ENCODE peak calls at places on chromosomes 2 and 18, in four cellular contexts. One of them, this sample, is unnamed.

GRCh38 chr2:216539791-216540241 is 41.2 kb downstream of the RPL37A start:
- DNase-seq in effector memory CD4-positive, alpha-beta T cell: no peak
- DNase-seq in lung: peak
- DNase-seq in HCT116: no peak
- DNase-seq in this sample: no peak

GRCh38 chr2:237617305-237617982 is 9.9 kb upstream of the LRRFIP1 start:
- DNase-seq in HCT116: no peak
- DNase-seq in effector memory CD4-positive, alpha-beta T cell: no peak
- DNase-seq in lung: no peak
- DNase-seq in this sample: no peak

GRCh38 chr18:32383040-32383819 is 87.5 kb downstream of the GAREM1 start:
- DNase-seq in lung: no peak
- DNase-seq in effector memory CD4-positive, alpha-beta T cell: no peak
- DNase-seq in HCT116: peak
- DNase-seq in this sample: no peak

GRCh38 chr18:3985030-3985429 is 470.1 kb downstream of the DLGAP1 start:
- DNase-seq in HCT116: no peak
- DNase-seq in lung: no peak
- DNase-seq in effector memory CD4-positive, alpha-beta T cell: no peak
- DNase-seq in this sample: no peak

GRCh38 chr2:237435844-237436590 is 22.1 kb upstream of the COL6A3 start:
- DNase-seq in lung: no peak
- DNase-seq in HCT116: no peak
- DNase-seq in effector memory CD4-positive, alpha-beta T cell: no peak
- DNase-seq in this sample: no peak

GRCh38 chr2:240899468-240899865 is 3.5 kb upstream of the MAB21L4 start:
- DNase-seq in HCT116: no peak
- DNase-seq in effector memory CD4-positive, alpha-beta T cell: no peak
- DNase-seq in lung: no peak
- DNase-seq in this sample: no peak

GRCh38 chr2:170770008-170770303 is 222 bp upstream of the ERICH2 start:
- DNase-seq in HCT116: no peak
- DNase-seq in lung: no peak
- DNase-seq in effector memory CD4-positive, alpha-beta T cell: no peak
- DNase-seq in this sample: no peak

GRCh38 chr2:86592547-86593230 is 29.4 kb upstream of the CHMP3 start:
- DNase-seq in effector memory CD4-positive, alpha-beta T cell: no peak
- DNase-seq in lung: no peak
- DNase-seq in HCT116: no peak
- DNase-seq in this sample: no peak

GRCh38 chr18:13545955-13546354 is 180.4 kb downstream of the FAM210A start:
- DNase-seq in HCT116: no peak
- DNase-seq in lung: no peak
- DNase-seq in effector memory CD4-positive, alpha-beta T cell: no peak
- DNase-seq in this sample: no peak

GRCh38 chr2:218806346-218806978 is 24.5 kb downstream of the CYP27A1 start:
- DNase-seq in lung: peak
- DNase-seq in HCT116: no peak
- DNase-seq in effector memory CD4-positive, alpha-beta T cell: no peak
- DNase-seq in this sample: no peak

GRCh38 chr2:222888716-222889115 is 27.9 kb downstream of the ACSL3 start:
- DNase-seq in HCT116: no peak
- DNase-seq in effector memory CD4-positive, alpha-beta T cell: no peak
- DNase-seq in lung: no peak
- DNase-seq in this sample: no peak

GRCh38 chr2:215850380-215850779 is 163.0 kb downstream of the MREG start:
- DNase-seq in HCT116: no peak
- DNase-seq in lung: no peak
- DNase-seq in effector memory CD4-positive, alpha-beta T cell: no peak
- DNase-seq in this sample: no peak

GRCh38 chr2:219285894-219286425 is 6.8 kb downstream of the DNAJB2 start:
- DNase-seq in lung: no peak
- DNase-seq in effector memory CD4-positive, alpha-beta T cell: no peak
- DNase-seq in HCT116: no peak
- DNase-seq in this sample: peak

GRCh38 chr2:67329513-67329912 is 67.6 kb upstream of the ETAA1 start:
- DNase-seq in effector memory CD4-positive, alpha-beta T cell: no peak
- DNase-seq in lung: no peak
- DNase-seq in HCT116: no peak
- DNase-seq in this sample: no peak

GRCh38 chr2:176637134-176637496 is 367.9 kb downstream of the MTX2 start:
- DNase-seq in lung: no peak
- DNase-seq in effector memory CD4-positive, alpha-beta T cell: no peak
- DNase-seq in HCT116: no peak
- DNase-seq in this sample: no peak

GRCh38 chr2:226427538-226428307 is 371.9 kb downstream of the IRS1 start:
- DNase-seq in HCT116: peak
- DNase-seq in effector memory CD4-positive, alpha-beta T cell: no peak
- DNase-seq in lung: no peak
- DNase-seq in this sample: no peak

GRCh38 chr2:213723051-213723560 is 438.8 kb downstream of the SPAG16 start:
- DNase-seq in HCT116: no peak
- DNase-seq in effector memory CD4-positive, alpha-beta T cell: no peak
- DNase-seq in lung: no peak
- DNase-seq in this sample: no peak

GRCh38 chr2:55914786-55915185 is 8.8 kb downstream of the EFEMP1 start:
- DNase-seq in HCT116: no peak
- DNase-seq in lung: no peak
- DNase-seq in effector memory CD4-positive, alpha-beta T cell: no peak
- DNase-seq in this sample: no peak

GRCh38 chr2:236240228-236240990 is 23.8 kb downstream of the ASB18 start:
- DNase-seq in lung: no peak
- DNase-seq in HCT116: no peak
- DNase-seq in effector memory CD4-positive, alpha-beta T cell: no peak
- DNase-seq in this sample: no peak

GRCh38 chr18:48166971-48167370 is 236.5 kb upstream of the SMAD2 start:
- DNase-seq in HCT116: no peak
- DNase-seq in lung: peak
- DNase-seq in effector memory CD4-positive, alpha-beta T cell: no peak
- DNase-seq in this sample: no peak

GRCh38 chr2:44168684-44169154 is at the start of gene PPM1B:
- DNase-seq in effector memory CD4-positive, alpha-beta T cell: peak
- DNase-seq in HCT116: no peak
- DNase-seq in lung: no peak
- DNase-seq in this sample: peak

GRCh38 chr18:46051731-46052461 is 20.2 kb downstream of the PSTPIP2 start:
- DNase-seq in HCT116: no peak
- DNase-seq in lung: no peak
- DNase-seq in effector memory CD4-positive, alpha-beta T cell: no peak
- DNase-seq in this sample: no peak

GRCh38 chr2:239169311-239170048 is 231.3 kb downstream of the HDAC4 start:
- DNase-seq in effector memory CD4-positive, alpha-beta T cell: no peak
- DNase-seq in lung: no peak
- DNase-seq in HCT116: no peak
- DNase-seq in this sample: no peak

GRCh38 chr2:61510674-61511671 is 27.2 kb downstream of the XPO1 start:
- DNase-seq in effector memory CD4-positive, alpha-beta T cell: no peak
- DNase-seq in lung: no peak
- DNase-seq in HCT116: no peak
- DNase-seq in this sample: no peak

GRCh38 chr2:177489719-177490301 is 97.2 kb downstream of the AGPS start:
- DNase-seq in lung: no peak
- DNase-seq in effector memory CD4-positive, alpha-beta T cell: no peak
- DNase-seq in HCT116: peak
- DNase-seq in this sample: no peak

GRCh38 chr2:236562434-236562833 is 7.2 kb upstream of the ACKR3 start:
- DNase-seq in HCT116: peak
- DNase-seq in lung: no peak
- DNase-seq in effector memory CD4-positive, alpha-beta T cell: no peak
- DNase-seq in this sample: no peak

GRCh38 chr2:96324716-96325037 is 440 bp upstream of the ITPRIPL1 start:
- DNase-seq in HCT116: no peak
- DNase-seq in effector memory CD4-positive, alpha-beta T cell: no peak
- DNase-seq in lung: no peak
- DNase-seq in this sample: no peak

GRCh38 chr18:75248426-75249191 is 38.0 kb downstream of the TSHZ1 start:
- DNase-seq in HCT116: no peak
- DNase-seq in effector memory CD4-positive, alpha-beta T cell: no peak
- DNase-seq in lung: no peak
- DNase-seq in this sample: no peak

GRCh38 chr2:172099472-172100079 is 3.1 kb downstream of the DLX2 start:
- DNase-seq in HCT116: no peak
- DNase-seq in lung: no peak
- DNase-seq in effector memory CD4-positive, alpha-beta T cell: no peak
- DNase-seq in this sample: no peak
- H3K27ac ChIP-seq in HCT116: peak
- H3K27ac ChIP-seq in lung: no peak
- H3K27ac ChIP-seq in effector memory CD4-positive, alpha-beta T cell: no peak
- H3K27ac ChIP-seq in this sample: no peak

DNA sequence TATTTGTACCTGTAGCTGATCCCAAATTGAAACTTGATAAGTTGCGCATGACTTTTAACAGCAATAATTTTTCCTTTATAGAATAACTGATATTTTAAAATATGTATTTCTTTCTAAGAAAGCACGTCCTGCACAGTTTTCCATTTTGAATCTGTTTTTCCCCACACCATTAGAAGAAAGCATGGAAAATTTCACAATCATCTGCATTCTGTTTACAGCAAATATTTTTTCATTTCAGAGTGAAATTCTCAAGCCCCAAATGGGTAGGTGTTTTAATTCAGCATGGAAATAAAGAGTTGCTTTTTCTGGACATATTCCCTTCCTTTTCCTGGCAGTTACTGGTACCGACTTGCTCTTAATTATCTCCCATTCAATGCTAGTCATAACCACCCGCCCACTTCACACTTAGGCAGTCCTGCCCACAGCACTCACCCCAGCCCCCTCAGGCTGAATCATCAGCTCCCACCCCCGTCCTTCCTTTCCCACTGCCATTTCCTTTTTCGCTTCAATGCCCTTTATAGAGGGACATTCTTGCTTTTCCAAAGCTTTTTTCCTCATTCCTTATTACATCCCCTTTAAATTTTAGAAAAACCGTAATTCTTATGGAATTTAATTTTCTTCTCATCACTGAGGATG is 89.2 kb upstream of the GLS start:
- DNase-seq in HCT116: no peak
- DNase-seq in effector memory CD4-positive, alpha-beta T cell: no peak
- DNase-seq in lung: peak
- DNase-seq in this sample: no peak
- H3K27ac ChIP-seq in HCT116: no peak
- H3K27ac ChIP-seq in effector memory CD4-positive, alpha-beta T cell: no peak
- H3K27ac ChIP-seq in lung: no peak
- H3K27ac ChIP-seq in this sample: no peak

DNA sequence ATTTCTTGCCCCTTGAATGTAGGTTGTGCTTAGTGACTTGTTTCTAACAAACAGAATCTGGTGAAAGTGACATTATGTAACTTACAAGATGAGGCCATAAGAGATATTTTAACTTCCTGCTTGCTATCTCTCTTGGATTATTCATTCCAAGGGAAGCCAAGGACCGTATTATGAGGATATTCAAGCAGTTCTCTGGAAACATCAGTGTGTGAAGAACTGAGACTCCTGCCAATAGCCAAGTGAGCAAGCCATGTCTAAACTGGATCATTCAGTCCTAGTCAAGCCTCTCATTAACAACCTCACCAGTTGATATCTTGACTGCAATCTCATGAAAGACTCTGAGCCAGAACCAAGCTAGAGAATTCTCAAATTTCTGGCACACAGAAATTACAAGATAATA is 765.1 kb upstream of the SLC8A1 start:
- DNase-seq in HCT116: no peak
- DNase-seq in effector memory CD4-positive, alpha-beta T cell: no peak
- DNase-seq in lung: no peak
- DNase-seq in this sample: no peak
- H3K27ac ChIP-seq in HCT116: no peak
- H3K27ac ChIP-seq in effector memory CD4-positive, alpha-beta T cell: no peak
- H3K27ac ChIP-seq in lung: no peak
- H3K27ac ChIP-seq in this sample: no peak

DNA sequence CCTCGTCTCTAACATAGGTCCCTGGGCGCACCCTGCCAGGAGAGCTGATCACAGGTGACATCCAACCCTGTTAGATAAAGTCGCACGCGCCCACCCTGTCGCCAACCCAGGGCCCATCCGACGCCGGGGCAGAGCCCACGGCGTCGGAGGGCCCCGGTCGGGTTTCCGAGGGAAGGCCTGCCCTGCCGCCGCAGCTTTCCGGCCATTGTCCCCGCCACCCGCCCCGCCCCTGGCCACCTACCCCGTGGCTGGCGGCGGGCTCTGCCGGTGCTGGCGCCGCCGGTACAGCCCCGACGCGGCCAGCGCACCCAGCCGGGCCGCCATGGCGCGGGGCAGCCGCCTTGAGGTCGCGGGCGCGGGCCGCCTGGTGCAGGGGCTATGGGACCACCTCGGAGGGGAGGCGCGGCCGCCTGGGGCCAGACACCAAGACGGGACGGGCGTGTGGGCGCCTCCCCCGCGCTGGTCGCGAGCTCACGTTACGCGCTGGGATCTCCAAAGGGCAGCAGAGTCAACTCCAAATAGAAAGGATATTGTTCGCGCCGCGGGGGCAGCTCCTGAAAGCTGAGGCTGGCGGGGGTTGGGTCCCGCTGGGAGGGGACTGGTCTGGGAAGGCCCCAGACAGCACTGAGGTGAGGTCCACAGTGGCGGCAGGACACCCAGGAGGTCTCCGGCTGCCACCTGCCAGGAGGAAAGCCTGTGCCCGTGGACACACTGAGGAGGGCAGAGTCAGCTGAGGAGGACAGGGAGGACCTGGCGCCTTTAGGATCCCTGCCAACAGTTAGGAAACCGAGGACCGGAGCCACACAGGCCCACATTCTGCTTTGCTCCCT is 11.1 kb downstream of the LIMS2 start:
- DNase-seq in lung: no peak
- DNase-seq in effector memory CD4-positive, alpha-beta T cell: no peak
- DNase-seq in HCT116: no peak
- DNase-seq in this sample: no peak
- H3K27ac ChIP-seq in lung: peak
- H3K27ac ChIP-seq in effector memory CD4-positive, alpha-beta T cell: no peak
- H3K27ac ChIP-seq in HCT116: no peak
- H3K27ac ChIP-seq in this sample: peak

GRCh38 chr2:42104621-42105020 is 56.8 kb downstream of the PKDCC start:
- DNase-seq in effector memory CD4-positive, alpha-beta T cell: no peak
- DNase-seq in lung: no peak
- DNase-seq in HCT116: no peak
- DNase-seq in this sample: no peak
- H3K27ac ChIP-seq in effector memory CD4-positive, alpha-beta T cell: peak
- H3K27ac ChIP-seq in lung: no peak
- H3K27ac ChIP-seq in HCT116: no peak
- H3K27ac ChIP-seq in this sample: no peak

This sample was measured in caudate nucleus.